ENCODE peak calls at places on chromosomes 7 and 10, in six cellular contexts. One of them, this sample, is unnamed.

GRCh38 chr10:103802637-103803353 is 52.6 kb downstream of the SH3PXD2A start:
- DNase-seq in astrocyte of the cerebellum: no peak
- DNase-seq in activated T-cell treated with anti-CD3 and anti-CD28 coated beads for 1 hour: no peak
- DNase-seq in GM19239: no peak
- DNase-seq in activated naive CD8-positive, alpha-beta T cell treated with anti-CD3 and anti-CD28 coated beads for 36 hours: no peak
- DNase-seq in HL-60: no peak
- DNase-seq in this sample: no peak

GRCh38 chr10:80532571-80532970 is 5.1 kb upstream of the SH2D4B start:
- DNase-seq in GM19239: no peak
- DNase-seq in astrocyte of the cerebellum: no peak
- DNase-seq in activated T-cell treated with anti-CD3 and anti-CD28 coated beads for 1 hour: no peak
- DNase-seq in HL-60: no peak
- DNase-seq in activated naive CD8-positive, alpha-beta T cell treated with anti-CD3 and anti-CD28 coated beads for 36 hours: no peak
- DNase-seq in this sample: no peak

GRCh38 chr7:41148521-41148951 is 554.4 kb downstream of the INHBA start:
- DNase-seq in astrocyte of the cerebellum: peak
- DNase-seq in HL-60: no peak
- DNase-seq in activated T-cell treated with anti-CD3 and anti-CD28 coated beads for 1 hour: no peak
- DNase-seq in activated naive CD8-positive, alpha-beta T cell treated with anti-CD3 and anti-CD28 coated beads for 36 hours: no peak
- DNase-seq in GM19239: no peak
- DNase-seq in this sample: peak

GRCh38 chr10:31962826-31963597 is 34.4 kb upstream of the ARHGAP12 start:
- DNase-seq in astrocyte of the cerebellum: no peak
- DNase-seq in GM19239: no peak
- DNase-seq in activated naive CD8-positive, alpha-beta T cell treated with anti-CD3 and anti-CD28 coated beads for 36 hours: no peak
- DNase-seq in activated T-cell treated with anti-CD3 and anti-CD28 coated beads for 1 hour: no peak
- DNase-seq in HL-60: no peak
- DNase-seq in this sample: no peak

GRCh38 chr7:101536232-101536631 is 92.9 kb downstream of the MYL10 start:
- DNase-seq in activated naive CD8-positive, alpha-beta T cell treated with anti-CD3 and anti-CD28 coated beads for 36 hours: no peak
- DNase-seq in activated T-cell treated with anti-CD3 and anti-CD28 coated beads for 1 hour: no peak
- DNase-seq in HL-60: no peak
- DNase-seq in GM19239: no peak
- DNase-seq in astrocyte of the cerebellum: no peak
- DNase-seq in this sample: no peak

GRCh38 chr7:129443612-129444011 is 9.4 kb downstream of the STRIP2 start:
- DNase-seq in astrocyte of the cerebellum: no peak
- DNase-seq in activated T-cell treated with anti-CD3 and anti-CD28 coated beads for 1 hour: no peak
- DNase-seq in activated naive CD8-positive, alpha-beta T cell treated with anti-CD3 and anti-CD28 coated beads for 36 hours: no peak
- DNase-seq in HL-60: no peak
- DNase-seq in GM19239: no peak
- DNase-seq in this sample: no peak

GRCh38 chr10:50504389-50504788 is 119.4 kb downstream of the SGMS1 start:
- DNase-seq in activated T-cell treated with anti-CD3 and anti-CD28 coated beads for 1 hour: no peak
- DNase-seq in astrocyte of the cerebellum: no peak
- DNase-seq in HL-60: no peak
- DNase-seq in GM19239: no peak
- DNase-seq in activated naive CD8-positive, alpha-beta T cell treated with anti-CD3 and anti-CD28 coated beads for 36 hours: no peak
- DNase-seq in this sample: no peak

GRCh38 chr10:59991661-59992060 is 85.3 kb upstream of the CCDC6 start:
- DNase-seq in GM19239: no peak
- DNase-seq in activated naive CD8-positive, alpha-beta T cell treated with anti-CD3 and anti-CD28 coated beads for 36 hours: no peak
- DNase-seq in astrocyte of the cerebellum: peak
- DNase-seq in HL-60: peak
- DNase-seq in activated T-cell treated with anti-CD3 and anti-CD28 coated beads for 1 hour: no peak
- DNase-seq in this sample: no peak

GRCh38 chr10:110919349-110919931 is at the start of gene SHOC2:
- DNase-seq in astrocyte of the cerebellum: no peak
- DNase-seq in GM19239: peak
- DNase-seq in HL-60: no peak
- DNase-seq in activated naive CD8-positive, alpha-beta T cell treated with anti-CD3 and anti-CD28 coated beads for 36 hours: peak
- DNase-seq in activated T-cell treated with anti-CD3 and anti-CD28 coated beads for 1 hour: peak
- DNase-seq in this sample: no peak

GRCh38 chr10:52491246-52492000 is 177.3 kb downstream of the DKK1 start:
- DNase-seq in activated T-cell treated with anti-CD3 and anti-CD28 coated beads for 1 hour: no peak
- DNase-seq in activated naive CD8-positive, alpha-beta T cell treated with anti-CD3 and anti-CD28 coated beads for 36 hours: no peak
- DNase-seq in astrocyte of the cerebellum: no peak
- DNase-seq in HL-60: no peak
- DNase-seq in GM19239: no peak
- DNase-seq in this sample: peak

GRCh38 chr10:133438711-133439273 is 14.4 kb upstream of the SPRN start:
- DNase-seq in GM19239: peak
- DNase-seq in HL-60: peak
- DNase-seq in astrocyte of the cerebellum: no peak
- DNase-seq in activated T-cell treated with anti-CD3 and anti-CD28 coated beads for 1 hour: no peak
- DNase-seq in activated naive CD8-positive, alpha-beta T cell treated with anti-CD3 and anti-CD28 coated beads for 36 hours: no peak
- DNase-seq in this sample: peak

GRCh38 chr7:22359156-22359697 is 2.3 kb upstream of the RAPGEF5 start:
- DNase-seq in activated T-cell treated with anti-CD3 and anti-CD28 coated beads for 1 hour: no peak
- DNase-seq in astrocyte of the cerebellum: no peak
- DNase-seq in activated naive CD8-positive, alpha-beta T cell treated with anti-CD3 and anti-CD28 coated beads for 36 hours: no peak
- DNase-seq in GM19239: no peak
- DNase-seq in HL-60: no peak
- DNase-seq in this sample: no peak

GRCh38 chr7:24825931-24826661 is 68.8 kb upstream of the GSDME start:
- DNase-seq in GM19239: no peak
- DNase-seq in activated naive CD8-positive, alpha-beta T cell treated with anti-CD3 and anti-CD28 coated beads for 36 hours: no peak
- DNase-seq in astrocyte of the cerebellum: peak
- DNase-seq in activated T-cell treated with anti-CD3 and anti-CD28 coated beads for 1 hour: no peak
- DNase-seq in HL-60: no peak
- DNase-seq in this sample: peak

GRCh38 chr10:27679996-27680395 is 65.6 kb downstream of the MKX start:
- DNase-seq in activated naive CD8-positive, alpha-beta T cell treated with anti-CD3 and anti-CD28 coated beads for 36 hours: no peak
- DNase-seq in astrocyte of the cerebellum: no peak
- DNase-seq in activated T-cell treated with anti-CD3 and anti-CD28 coated beads for 1 hour: no peak
- DNase-seq in GM19239: no peak
- DNase-seq in HL-60: no peak
- DNase-seq in this sample: no peak

GRCh38 chr7:117777335-117778150 is 95.7 kb downstream of the CTTNBP2 start:
- DNase-seq in activated naive CD8-positive, alpha-beta T cell treated with anti-CD3 and anti-CD28 coated beads for 36 hours: no peak
- DNase-seq in HL-60: no peak
- DNase-seq in astrocyte of the cerebellum: no peak
- DNase-seq in GM19239: no peak
- DNase-seq in activated T-cell treated with anti-CD3 and anti-CD28 coated beads for 1 hour: no peak
- DNase-seq in this sample: no peak

GRCh38 chr10:76878514-76878913 is 759.1 kb downstream of the KCNMA1 start:
- DNase-seq in astrocyte of the cerebellum: no peak
- DNase-seq in activated T-cell treated with anti-CD3 and anti-CD28 coated beads for 1 hour: no peak
- DNase-seq in GM19239: no peak
- DNase-seq in HL-60: no peak
- DNase-seq in activated naive CD8-positive, alpha-beta T cell treated with anti-CD3 and anti-CD28 coated beads for 36 hours: no peak
- DNase-seq in this sample: no peak

GRCh38 chr7:133931053-133931452 is 196.1 kb upstream of the LRGUK start:
- DNase-seq in HL-60: no peak
- DNase-seq in astrocyte of the cerebellum: no peak
- DNase-seq in activated T-cell treated with anti-CD3 and anti-CD28 coated beads for 1 hour: no peak
- DNase-seq in GM19239: no peak
- DNase-seq in activated naive CD8-positive, alpha-beta T cell treated with anti-CD3 and anti-CD28 coated beads for 36 hours: no peak
- DNase-seq in this sample: no peak

GRCh38 chr7:30743371-30744074 is 8.4 kb upstream of the INMT start:
- DNase-seq in HL-60: no peak
- DNase-seq in GM19239: no peak
- DNase-seq in activated naive CD8-positive, alpha-beta T cell treated with anti-CD3 and anti-CD28 coated beads for 36 hours: no peak
- DNase-seq in astrocyte of the cerebellum: no peak
- DNase-seq in activated T-cell treated with anti-CD3 and anti-CD28 coated beads for 1 hour: no peak
- DNase-seq in this sample: peak

GRCh38 chr7:26990268-26990667 is 105.5 kb downstream of the HOXA1 start:
- DNase-seq in activated naive CD8-positive, alpha-beta T cell treated with anti-CD3 and anti-CD28 coated beads for 36 hours: no peak
- DNase-seq in HL-60: no peak
- DNase-seq in astrocyte of the cerebellum: no peak
- DNase-seq in activated T-cell treated with anti-CD3 and anti-CD28 coated beads for 1 hour: no peak
- DNase-seq in GM19239: no peak
- DNase-seq in this sample: no peak

GRCh38 chr7:35707422-35707821 is 12.5 kb upstream of the HERPUD2 start:
- DNase-seq in astrocyte of the cerebellum: peak
- DNase-seq in HL-60: no peak
- DNase-seq in activated T-cell treated with anti-CD3 and anti-CD28 coated beads for 1 hour: no peak
- DNase-seq in GM19239: no peak
- DNase-seq in activated naive CD8-positive, alpha-beta T cell treated with anti-CD3 and anti-CD28 coated beads for 36 hours: no peak
- DNase-seq in this sample: peak

GRCh38 chr10:3225589-3225988 is 53.0 kb upstream of the PITRM1 start:
- DNase-seq in activated T-cell treated with anti-CD3 and anti-CD28 coated beads for 1 hour: no peak
- DNase-seq in GM19239: no peak
- DNase-seq in astrocyte of the cerebellum: no peak
- DNase-seq in activated naive CD8-positive, alpha-beta T cell treated with anti-CD3 and anti-CD28 coated beads for 36 hours: no peak
- DNase-seq in HL-60: no peak
- DNase-seq in this sample: peak

GRCh38 chr7:31734456-31734855 is 47.4 kb downstream of the PPP1R17 start:
- DNase-seq in activated T-cell treated with anti-CD3 and anti-CD28 coated beads for 1 hour: no peak
- DNase-seq in astrocyte of the cerebellum: no peak
- DNase-seq in GM19239: no peak
- DNase-seq in HL-60: no peak
- DNase-seq in activated naive CD8-positive, alpha-beta T cell treated with anti-CD3 and anti-CD28 coated beads for 36 hours: no peak
- DNase-seq in this sample: peak

GRCh38 chr7:154857728-154858681 is 144.9 kb downstream of the PAXIP1 start:
- DNase-seq in activated T-cell treated with anti-CD3 and anti-CD28 coated beads for 1 hour: no peak
- DNase-seq in GM19239: no peak
- DNase-seq in HL-60: no peak
- DNase-seq in activated naive CD8-positive, alpha-beta T cell treated with anti-CD3 and anti-CD28 coated beads for 36 hours: no peak
- DNase-seq in astrocyte of the cerebellum: no peak
- DNase-seq in this sample: no peak

GRCh38 chr7:81629702-81630101 is 140.1 kb downstream of the HGF start:
- DNase-seq in HL-60: no peak
- DNase-seq in activated T-cell treated with anti-CD3 and anti-CD28 coated beads for 1 hour: no peak
- DNase-seq in astrocyte of the cerebellum: no peak
- DNase-seq in activated naive CD8-positive, alpha-beta T cell treated with anti-CD3 and anti-CD28 coated beads for 36 hours: no peak
- DNase-seq in GM19239: no peak
- DNase-seq in this sample: no peak

GRCh38 chr10:24469993-24470392 is 253.7 kb downstream of the ARHGAP21 start:
- DNase-seq in activated naive CD8-positive, alpha-beta T cell treated with anti-CD3 and anti-CD28 coated beads for 36 hours: no peak
- DNase-seq in activated T-cell treated with anti-CD3 and anti-CD28 coated beads for 1 hour: no peak
- DNase-seq in astrocyte of the cerebellum: no peak
- DNase-seq in HL-60: no peak
- DNase-seq in GM19239: no peak
- DNase-seq in this sample: no peak

This sample was measured in HFFc6.